ENCODE peak calls at places on chromosomes 12 and 14, in eight cellular contexts. Q is progenitor cell of endocrine pancreas; W is GOT3; V is Caki2; E is transverse colon; C is NCI-H2081; R is bronchial epithelial cell; T is activated T-cell treated with anti-CD3 and anti-CD28 coated beads, Interleukin-2, amount 50 U/mL, for 48 hours. Y is an unnamed sample.

GRCh38 chr12:51678086-51678724 is 87.2 kb downstream of the SCN8A start:
- DNase-seq in Q (no peak), W (no peak), V (peak; percentile 21), E (peak; percentile 28), C (peak; percentile 35), R (peak; percentile 58), T (peak; percentile 26), Y (peak; percentile 52)

GRCh38 chr14:101499513-101499912 is 61.8 kb upstream of the DIO3 start:
- DNase-seq in Q (no peak), W (no peak), V (no peak), E (no peak), C (no peak), R (no peak), T (no peak), Y (no peak)

GRCh38 chr12:52125499-52125900 is 46.0 kb downstream of the SMIM41 start:
- DNase-seq in Q (no peak), W (no peak), V (no peak), E (no peak), C (peak; percentile 85), R (no peak), T (no peak), Y (no peak)

GRCh38 chr14:78363008-78363407 is 192.8 kb downstream of the NRXN3 start:
- DNase-seq in Q (no peak), W (no peak), V (no peak), E (no peak), C (no peak), R (no peak), T (no peak), Y (no peak)

GRCh38 chr12:102216086-102216691 is 18.6 kb upstream of the PMCH start:
- DNase-seq in Q (no peak), W (no peak), V (no peak), E (no peak), C (no peak), R (peak; percentile 62), T (no peak), Y (peak; percentile 56)

GRCh38 chr14:100523131-100523530 is 64.1 kb downstream of the BEGAIN start:
- DNase-seq in Q (no peak), W (no peak), V (no peak), E (no peak), C (no peak), R (no peak), T (no peak), Y (peak; percentile 0)

GRCh38 chr12:93741741-93742085 is 64.5 kb downstream of the CRADD start:
- DNase-seq in Q (no peak), W (no peak), V (no peak), E (no peak), C (no peak), R (no peak), T (no peak), Y (peak; percentile 27)

GRCh38 chr12:2170376-2170775 is 117.6 kb downstream of the CACNA1C start:
- DNase-seq in Q (no peak), W (no peak), V (no peak), E (no peak), C (no peak), R (peak; percentile 3), T (no peak), Y (peak; percentile 63)

GRCh38 chr12:7118914-7119313 is 9.8 kb downstream of the RBP5 start:
- DNase-seq in Q (no peak), W (no peak), V (no peak), E (no peak), C (no peak), R (no peak), T (no peak), Y (no peak)

GRCh38 chr14:50397461-50398196 is 948 bp upstream of the CDKL1 start:
- DNase-seq in Q (no peak), W (no peak), V (no peak), E (peak; percentile 34), C (no peak), R (peak; percentile 38), T (peak; percentile 21), Y (peak; percentile 21)

GRCh38 chr14:76644875-76645518 is 116.3 kb upstream of the VASH1 start:
- DNase-seq in Q (peak; percentile 55), W (no peak), V (peak; percentile 2), E (no peak), C (peak; percentile 42), R (peak; percentile 33), T (peak; percentile 33), Y (no peak)

GRCh38 chr12:63787306-63787705 is 7.6 kb downstream of the RXYLT1 start:
- DNase-seq in Q (no peak), W (no peak), V (no peak), E (no peak), C (no peak), R (no peak), T (no peak), Y (peak; percentile 9)